ENCODE peak calls at places on chromosomes 5 and 9, in six cellular contexts. H is SK-N-SH, I is HCT116, E is GM12878, C is H1, N is K562. P is an unnamed sample.
A peak's percentile ranks its signal among the peaks of the same experiment; 100 is the strongest.

GRCh38 chr5:757346-757930 is 27.1 kb downstream of the ZDHHC11B start:
- DNase-seq in N (peak; percentile 11), C (no peak), E (no peak), I (no peak), H (no peak), P (no peak)

GRCh38 chr9:69158471-69158870 is 15.6 kb upstream of the TJP2 start:
- DNase-seq in E (no peak), H (no peak), C (no peak), N (no peak), I (no peak), P (no peak)

GRCh38 chr5:5675511-5675910 is 253.0 kb downstream of the ICE1 start:
- DNase-seq in C (no peak), E (no peak), N (no peak), I (no peak), H (peak; percentile 23), P (no peak)

GRCh38 chr5:160181965-160182622 is 47.2 kb upstream of the FABP6 start:
- DNase-seq in I (no peak), C (no peak), N (no peak), E (no peak), H (no peak), P (no peak)

GRCh38 chr5:58149345-58149744 is 310.5 kb downstream of the PLK2 start:
- DNase-seq in H (no peak), N (no peak), C (no peak), E (no peak), I (no peak), P (no peak)

GRCh38 chr9:114282926-114283325 is 40.0 kb upstream of the ORM1 start:
- DNase-seq in I (no peak), N (no peak), E (no peak), H (peak; percentile 76), C (no peak), P (no peak)

GRCh38 chr9:124771867-124772621 is 933 bp upstream of the NR6A1 start:
- DNase-seq in H (peak; percentile 89), N (peak; percentile 83), E (no peak), I (peak; percentile 63), C (no peak), P (peak; percentile 61)

GRCh38 chr9:69370430-69370829 is 45.4 kb downstream of the ENTREP1 start:
- DNase-seq in E (no peak), C (no peak), I (no peak), H (no peak), N (no peak), P (no peak)

GRCh38 chr5:42516282-42517042 is 93.2 kb downstream of the GHR start:
- DNase-seq in E (no peak), H (no peak), N (no peak), C (no peak), I (no peak), P (peak; percentile 63)

GRCh38 chr9:19151425-19152159 is 24.3 kb upstream of the PLIN2 start:
- DNase-seq in E (no peak), H (no peak), C (no peak), I (no peak), N (no peak), P (peak; percentile 99)

GRCh38 chr9:135212961-135213360 is 125.5 kb downstream of the OLFM1 start:
- DNase-seq in I (no peak), H (no peak), N (no peak), C (no peak), E (no peak), P (no peak)

GRCh38 chr9:32672478-32672877 is 37.0 kb upstream of the TAF1L start:
- DNase-seq in H (no peak), C (no peak), N (no peak), I (no peak), E (no peak), P (no peak)

GRCh38 chr5:8184455-8185063 is 315.6 kb downstream of the MTRR start:
- DNase-seq in C (peak; percentile 50), N (peak; percentile 66), E (no peak), H (peak; percentile 51), I (no peak), P (peak; percentile 20)

GRCh38 chr5:67648201-67648671 is 451.6 kb upstream of the CD180 start:
- DNase-seq in C (no peak), N (no peak), E (no peak), H (no peak), I (no peak), P (no peak)

GRCh38 chr9:75467141-75467540 is 378.8 kb downstream of the OSTF1 start:
- DNase-seq in E (no peak), H (peak; percentile 12), N (no peak), C (no peak), I (no peak), P (no peak)
- TF ChIP-seq RAD21 in E (no peak), H (no peak), N (no peak), C (no peak), I (no peak), P (no peak)

DNA sequence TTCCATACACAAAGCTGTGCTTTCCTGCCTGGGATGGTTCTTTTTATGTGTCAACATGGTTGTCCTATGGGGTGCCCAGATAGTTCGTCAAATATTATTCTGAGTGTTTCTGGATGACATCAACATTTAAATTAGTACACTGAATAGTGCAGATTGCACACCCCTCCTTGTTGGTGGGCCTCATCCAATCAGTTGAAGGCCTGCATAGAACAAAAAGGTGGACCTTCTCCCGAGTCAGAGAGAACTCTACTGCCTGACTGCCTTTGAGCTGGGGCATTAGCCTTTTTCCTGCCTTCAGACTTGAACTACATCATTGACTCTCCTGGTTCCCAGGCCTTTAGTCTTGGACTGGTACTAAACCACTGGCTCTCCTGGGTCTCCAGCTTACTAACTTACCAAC is 80.4 kb downstream of the SHB start:
- DNase-seq in H (no peak), E (no peak), C (no peak), N (no peak), I (no peak), P (no peak)
- TF ChIP-seq YY1 in H (no peak), E (no peak), C (no peak), N (no peak), I (no peak), P (no peak)

GRCh38 chr9:99294850-99295461 is 72.9 kb downstream of the SEC61B start:
- DNase-seq in I (peak; percentile 27), E (no peak), C (no peak), N (peak; percentile 46), H (no peak), P (peak; percentile 1)
- H2AFZ ChIP-seq in I (peak overlapping the region; percentile 66), E (peak overlapping the region; percentile 13), C (peak overlapping the region; percentile 36), N (peak overlapping the region; percentile 89), H (no peak overlapping the region), P (no peak overlapping the region)

DNA sequence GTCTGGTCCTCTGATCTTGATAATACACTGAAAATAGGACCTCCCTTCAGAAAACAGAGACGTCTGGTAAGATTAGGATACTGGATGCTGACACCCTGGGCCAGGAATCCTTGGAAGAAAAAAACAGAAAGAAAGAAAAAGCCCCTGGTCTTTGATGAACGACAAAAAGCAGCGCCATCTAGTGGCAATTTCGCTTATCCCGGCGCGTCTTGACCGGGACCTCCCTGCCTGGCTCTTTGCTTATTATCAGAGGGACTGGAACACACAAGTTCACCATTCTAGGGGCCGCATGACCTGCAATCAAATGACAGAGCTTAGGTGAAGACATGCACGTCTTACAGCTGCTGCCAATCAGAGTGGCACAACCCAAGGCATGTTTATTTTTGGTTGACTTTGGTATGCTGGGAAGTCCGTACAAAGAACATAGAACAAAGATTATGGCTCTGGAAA is 114.9 kb upstream of the NFIB start:
- DNase-seq in E (no peak), H (peak; percentile 53), I (peak; percentile 57), N (peak; percentile 50), C (peak; percentile 41), P (peak; percentile 25)
- TF ChIP-seq RAD21 in E (peak; percentile 43), H (peak; percentile 76), I (peak; percentile 55), N (no peak), C (peak; percentile 77), P (no peak)

GRCh38 chr5:143403357-143403606 is 204 bp downstream of the NR3C1 start:
- DNase-seq in C (no peak), I (no peak), N (no peak), E (no peak), H (no peak), P (no peak)

GRCh38 chr5:143403607-143404415 is at the start of gene NR3C1:
- DNase-seq in E (no peak), C (no peak), N (peak; percentile 83), H (peak; percentile 88), I (no peak), P (peak; percentile 58)

GRCh38 chr5:143401846-143402463 is 1.5 kb downstream of the NR3C1 start:
- DNase-seq in E (no peak), C (no peak), H (no peak), N (no peak), I (no peak), P (peak; percentile 13)

GRCh38 chr5:143401253-143401845 is 2.1 kb downstream of the NR3C1 start:
- DNase-seq in H (no peak), C (no peak), I (no peak), N (no peak), E (no peak), P (peak; percentile 16)

GRCh38 chr5:143402464-143403356 is 776 bp downstream of the NR3C1 start:
- DNase-seq in C (no peak), N (peak; percentile 56), E (no peak), H (peak; percentile 71), I (no peak), P (peak; percentile 34)
- TF ChIP-seq YY1 in C (no peak), N (no peak), E (peak; percentile 6), H (no peak), I (no peak), P (no peak)

DNA sequence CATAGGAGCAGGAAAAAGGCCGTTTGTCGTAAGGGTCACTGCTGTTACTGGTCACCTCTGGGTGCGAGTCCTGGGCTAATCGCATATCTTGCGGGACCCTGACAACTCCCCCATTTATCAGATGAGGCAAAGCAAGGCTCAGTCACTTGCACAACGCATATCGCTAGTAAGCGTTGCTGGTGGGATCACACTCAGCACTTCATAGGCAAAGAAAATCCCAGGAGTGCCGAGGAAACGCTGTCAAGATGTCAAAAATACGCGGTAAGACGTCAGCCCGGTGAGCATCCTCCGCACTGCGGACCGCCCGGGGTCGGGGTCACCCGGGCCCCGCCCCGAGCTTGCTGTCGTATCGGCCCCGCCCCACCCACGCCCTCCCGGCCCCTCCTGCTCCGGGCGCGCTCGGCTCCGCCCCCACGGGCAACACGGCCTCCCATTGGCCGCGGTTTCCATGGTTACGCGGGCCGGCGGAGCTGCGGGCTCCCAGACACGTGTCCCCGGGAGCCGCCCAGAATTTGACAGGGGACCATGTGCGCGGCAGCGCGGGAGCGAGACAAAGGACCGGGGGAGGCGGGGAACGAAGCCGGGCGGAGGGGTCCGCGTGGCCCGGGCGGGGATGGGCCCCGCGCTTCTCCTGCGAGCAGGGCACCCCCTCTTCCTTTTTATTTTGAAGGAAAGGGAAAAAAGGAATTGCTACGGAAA is 80.2 kb upstream of the IER5L start:
- DNase-seq in N (peak; percentile 100), E (no peak), H (peak; percentile 100), I (peak; percentile 77), C (peak; percentile 82), P (peak; percentile 61)
- H2AFZ ChIP-seq in N (peak overlapping the region; percentile 69), E (no peak overlapping the region), H (peak overlapping the region; percentile 67), I (peak overlapping the region; percentile 74), C (peak overlapping the region; percentile 62), P (no peak overlapping the region)

GRCh38 chr9:37379835-37380234 is 42.7 kb upstream of the GRHPR start:
- DNase-seq in C (no peak), I (no peak), N (no peak), E (no peak), H (no peak), P (no peak)
- TF ChIP-seq RAD21 in C (no peak), I (no peak), N (no peak), E (no peak), H (no peak), P (no peak)

P was measured in HepG2.